ENCODE peak calls at places on chromosomes 16 and 17, in eight cellular contexts. One of them, this sample, is unnamed.

GRCh38 chr16:50984688-50985087 is 166.4 kb downstream of the SALL1 start:
- DNase-seq in body of pancreas: no peak
- DNase-seq in fibroblast of mammary gland: no peak
- DNase-seq in fibroblast of lung: no peak
- DNase-seq in WERI-Rb-1: no peak
- DNase-seq in hepatocyte: no peak
- DNase-seq in AG10803: no peak
- DNase-seq in astrocyte of the spinal cord: no peak
- DNase-seq in this sample: no peak

GRCh38 chr16:67951485-67951884 is 7.6 kb upstream of the LCAT start:
- DNase-seq in body of pancreas: no peak
- DNase-seq in fibroblast of mammary gland: no peak
- DNase-seq in fibroblast of lung: no peak
- DNase-seq in WERI-Rb-1: no peak
- DNase-seq in hepatocyte: no peak
- DNase-seq in AG10803: no peak
- DNase-seq in astrocyte of the spinal cord: no peak
- DNase-seq in this sample: no peak

GRCh38 chr17:80633197-80633596 is 88.6 kb downstream of the RPTOR start:
- DNase-seq in body of pancreas: no peak
- DNase-seq in fibroblast of mammary gland: no peak
- DNase-seq in fibroblast of lung: no peak
- DNase-seq in WERI-Rb-1: no peak
- DNase-seq in hepatocyte: no peak
- DNase-seq in AG10803: no peak
- DNase-seq in astrocyte of the spinal cord: no peak
- DNase-seq in this sample: no peak

GRCh38 chr16:58036943-58037342 is 11.4 kb downstream of the MMP15 start:
- DNase-seq in body of pancreas: no peak
- DNase-seq in fibroblast of mammary gland: no peak
- DNase-seq in fibroblast of lung: no peak
- DNase-seq in WERI-Rb-1: no peak
- DNase-seq in hepatocyte: no peak
- DNase-seq in AG10803: no peak
- DNase-seq in astrocyte of the spinal cord: no peak
- DNase-seq in this sample: no peak

GRCh38 chr17:28370035-28370743 is at the start of gene VTN:
- DNase-seq in body of pancreas: peak
- DNase-seq in fibroblast of mammary gland: no peak
- DNase-seq in fibroblast of lung: peak
- DNase-seq in WERI-Rb-1: peak
- DNase-seq in hepatocyte: peak
- DNase-seq in AG10803: no peak
- DNase-seq in astrocyte of the spinal cord: no peak
- DNase-seq in this sample: no peak

GRCh38 chr16:77853125-77853524 is 64.8 kb downstream of the VAT1L start:
- DNase-seq in body of pancreas: no peak
- DNase-seq in fibroblast of mammary gland: no peak
- DNase-seq in fibroblast of lung: no peak
- DNase-seq in WERI-Rb-1: no peak
- DNase-seq in hepatocyte: no peak
- DNase-seq in AG10803: no peak
- DNase-seq in astrocyte of the spinal cord: no peak
- DNase-seq in this sample: no peak

GRCh38 chr16:79639576-79640311 is 39.2 kb upstream of the MAF start:
- DNase-seq in body of pancreas: no peak
- DNase-seq in fibroblast of mammary gland: no peak
- DNase-seq in fibroblast of lung: no peak
- DNase-seq in WERI-Rb-1: no peak
- DNase-seq in hepatocyte: peak
- DNase-seq in AG10803: no peak
- DNase-seq in astrocyte of the spinal cord: no peak
- DNase-seq in this sample: peak

GRCh38 chr17:77523562-77523961 is 382.8 kb downstream of the SEC14L1 start:
- DNase-seq in body of pancreas: no peak
- DNase-seq in fibroblast of mammary gland: no peak
- DNase-seq in fibroblast of lung: no peak
- DNase-seq in WERI-Rb-1: no peak
- DNase-seq in hepatocyte: no peak
- DNase-seq in AG10803: no peak
- DNase-seq in astrocyte of the spinal cord: no peak
- DNase-seq in this sample: no peak

GRCh38 chr16:16109453-16110110 is 113.7 kb downstream of the ABCC6 start:
- DNase-seq in body of pancreas: peak
- DNase-seq in fibroblast of mammary gland: no peak
- DNase-seq in fibroblast of lung: no peak
- DNase-seq in WERI-Rb-1: no peak
- DNase-seq in hepatocyte: no peak
- DNase-seq in AG10803: no peak
- DNase-seq in astrocyte of the spinal cord: no peak
- DNase-seq in this sample: no peak

GRCh38 chr16:15777533-15778203 is 79.2 kb downstream of the MYH11 start:
- DNase-seq in body of pancreas: peak
- DNase-seq in fibroblast of mammary gland: peak
- DNase-seq in fibroblast of lung: peak
- DNase-seq in WERI-Rb-1: peak
- DNase-seq in hepatocyte: peak
- DNase-seq in AG10803: peak
- DNase-seq in astrocyte of the spinal cord: peak
- DNase-seq in this sample: peak

GRCh38 chr17:75693500-75694481 is 26.7 kb downstream of the SAP30BP start:
- DNase-seq in body of pancreas: peak
- DNase-seq in fibroblast of mammary gland: peak
- DNase-seq in fibroblast of lung: peak
- DNase-seq in WERI-Rb-1: peak
- DNase-seq in hepatocyte: peak
- DNase-seq in AG10803: peak
- DNase-seq in astrocyte of the spinal cord: peak
- DNase-seq in this sample: peak
- TF ChIP-seq CTCF in body of pancreas: no peak
- TF ChIP-seq CTCF in fibroblast of mammary gland: no peak
- TF ChIP-seq CTCF in fibroblast of lung: no peak
- TF ChIP-seq CTCF in WERI-Rb-1: no peak
- TF ChIP-seq CTCF in hepatocyte: no peak
- TF ChIP-seq CTCF in AG10803: peak
- TF ChIP-seq CTCF in astrocyte of the spinal cord: no peak
- TF ChIP-seq CTCF in this sample: no peak

DNA sequence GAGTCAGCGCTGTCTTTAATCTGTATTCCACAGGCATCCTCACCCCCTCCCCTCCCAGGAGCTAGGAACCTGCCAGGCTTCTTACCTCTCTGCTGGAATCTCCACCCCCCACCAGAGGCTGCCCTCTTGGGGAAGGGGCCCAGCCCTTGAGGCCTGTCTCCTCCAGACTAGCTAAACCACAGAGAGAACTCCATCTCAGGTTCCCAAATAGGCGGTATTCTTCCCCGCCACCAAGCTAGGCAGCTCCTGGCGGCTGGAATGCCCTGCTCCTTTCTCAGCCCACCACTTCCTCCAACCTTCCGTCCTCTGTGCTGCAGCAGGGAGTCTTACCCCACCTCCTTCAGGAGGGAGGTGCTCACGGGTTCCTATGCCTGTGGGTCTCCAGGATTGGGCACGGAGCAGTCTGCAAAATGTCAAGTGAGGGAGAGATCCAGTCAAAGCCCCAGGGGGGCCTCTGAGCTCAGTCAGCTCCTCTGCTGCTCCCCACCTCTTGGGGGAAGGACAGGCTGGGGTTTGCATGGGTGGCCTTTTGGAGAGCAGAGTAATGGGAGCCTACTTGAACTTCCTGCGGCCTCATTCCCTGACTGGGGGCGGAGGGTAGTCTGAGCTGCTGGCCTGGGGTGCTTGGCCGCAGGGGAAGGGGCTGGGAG is 55.7 kb downstream of the SREBF1 start:
- DNase-seq in body of pancreas: no peak
- DNase-seq in fibroblast of mammary gland: peak
- DNase-seq in fibroblast of lung: peak
- DNase-seq in WERI-Rb-1: peak
- DNase-seq in hepatocyte: peak
- DNase-seq in AG10803: no peak
- DNase-seq in astrocyte of the spinal cord: peak
- DNase-seq in this sample: no peak
- H3K4me3 ChIP-seq in body of pancreas: no peak
- H3K4me3 ChIP-seq in fibroblast of mammary gland: no peak
- H3K4me3 ChIP-seq in fibroblast of lung: no peak
- H3K4me3 ChIP-seq in WERI-Rb-1: peak
- H3K4me3 ChIP-seq in hepatocyte: peak
- H3K4me3 ChIP-seq in AG10803: no peak
- H3K4me3 ChIP-seq in astrocyte of the spinal cord: peak
- H3K4me3 ChIP-seq in this sample: no peak

GRCh38 chr17:73191443-73192218 is 1.2 kb upstream of the COG1 start:
- DNase-seq in body of pancreas: peak
- DNase-seq in fibroblast of mammary gland: peak
- DNase-seq in fibroblast of lung: peak
- DNase-seq in WERI-Rb-1: peak
- DNase-seq in hepatocyte: peak
- DNase-seq in AG10803: peak
- DNase-seq in astrocyte of the spinal cord: peak
- DNase-seq in this sample: peak
- TF ChIP-seq CTCF in body of pancreas: peak
- TF ChIP-seq CTCF in fibroblast of mammary gland: peak
- TF ChIP-seq CTCF in fibroblast of lung: peak
- TF ChIP-seq CTCF in WERI-Rb-1: peak
- TF ChIP-seq CTCF in hepatocyte: peak
- TF ChIP-seq CTCF in AG10803: peak
- TF ChIP-seq CTCF in astrocyte of the spinal cord: peak
- TF ChIP-seq CTCF in this sample: peak

GRCh38 chr16:46796764-46797269 is 34.2 kb downstream of the C16orf87 start:
- DNase-seq in body of pancreas: no peak
- DNase-seq in fibroblast of mammary gland: no peak
- DNase-seq in fibroblast of lung: no peak
- DNase-seq in WERI-Rb-1: no peak
- DNase-seq in hepatocyte: no peak
- DNase-seq in AG10803: no peak
- DNase-seq in astrocyte of the spinal cord: no peak
- DNase-seq in this sample: no peak
- H3K4me3 ChIP-seq in body of pancreas: no peak
- H3K4me3 ChIP-seq in fibroblast of mammary gland: no peak
- H3K4me3 ChIP-seq in fibroblast of lung: no peak
- H3K4me3 ChIP-seq in WERI-Rb-1: no peak
- H3K4me3 ChIP-seq in hepatocyte: no peak
- H3K4me3 ChIP-seq in AG10803: no peak
- H3K4me3 ChIP-seq in astrocyte of the spinal cord: no peak
- H3K4me3 ChIP-seq in this sample: no peak

DNA sequence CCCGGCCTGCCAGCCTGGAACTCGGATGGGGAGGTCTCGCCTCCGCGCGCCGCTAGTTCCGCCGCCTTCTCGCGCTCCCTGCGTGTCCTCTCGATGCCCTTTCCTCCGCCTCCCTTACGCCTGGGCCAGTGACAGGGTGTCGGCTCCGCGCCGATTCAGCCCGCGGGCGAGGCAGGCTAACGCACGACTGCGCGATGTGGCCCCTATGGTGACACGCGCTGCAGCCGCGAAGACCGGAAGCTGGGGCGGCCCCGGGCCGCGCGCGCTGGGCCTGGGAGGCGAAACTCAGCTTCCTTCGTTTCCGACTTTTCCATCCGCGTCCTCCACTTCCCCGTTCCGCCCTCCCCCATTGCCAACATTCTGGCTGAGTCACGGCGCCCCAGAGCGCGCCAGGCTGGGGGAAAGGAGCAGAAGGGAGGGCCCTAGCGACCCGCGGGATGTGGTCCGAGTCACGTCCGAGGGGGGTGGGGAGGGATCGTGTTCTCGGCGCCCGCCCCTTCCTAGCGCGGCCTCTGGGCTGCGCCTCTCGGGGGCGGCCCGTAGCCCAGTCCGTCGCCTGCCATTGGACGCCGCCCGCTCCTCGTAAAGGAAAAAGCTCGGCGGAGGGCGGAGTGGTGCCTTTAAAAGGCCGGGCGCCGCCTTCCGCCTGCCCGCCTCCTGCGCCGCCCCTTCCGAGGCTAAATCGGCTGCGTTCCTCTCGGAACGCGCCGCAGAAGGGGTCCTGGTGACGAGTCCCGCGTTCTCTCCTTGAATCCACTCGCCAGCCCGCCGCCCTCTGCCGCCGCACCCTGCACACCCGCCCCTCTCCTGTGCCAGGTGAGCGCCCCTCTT is at the start of gene ALDOA:
- DNase-seq in body of pancreas: peak
- DNase-seq in fibroblast of mammary gland: peak
- DNase-seq in fibroblast of lung: peak
- DNase-seq in WERI-Rb-1: peak
- DNase-seq in hepatocyte: peak
- DNase-seq in AG10803: peak
- DNase-seq in astrocyte of the spinal cord: peak
- DNase-seq in this sample: peak
- TF ChIP-seq CTCF in body of pancreas: no peak
- TF ChIP-seq CTCF in fibroblast of mammary gland: no peak
- TF ChIP-seq CTCF in fibroblast of lung: no peak
- TF ChIP-seq CTCF in WERI-Rb-1: no peak
- TF ChIP-seq CTCF in hepatocyte: no peak
- TF ChIP-seq CTCF in AG10803: no peak
- TF ChIP-seq CTCF in astrocyte of the spinal cord: no peak
- TF ChIP-seq CTCF in this sample: peak

DNA sequence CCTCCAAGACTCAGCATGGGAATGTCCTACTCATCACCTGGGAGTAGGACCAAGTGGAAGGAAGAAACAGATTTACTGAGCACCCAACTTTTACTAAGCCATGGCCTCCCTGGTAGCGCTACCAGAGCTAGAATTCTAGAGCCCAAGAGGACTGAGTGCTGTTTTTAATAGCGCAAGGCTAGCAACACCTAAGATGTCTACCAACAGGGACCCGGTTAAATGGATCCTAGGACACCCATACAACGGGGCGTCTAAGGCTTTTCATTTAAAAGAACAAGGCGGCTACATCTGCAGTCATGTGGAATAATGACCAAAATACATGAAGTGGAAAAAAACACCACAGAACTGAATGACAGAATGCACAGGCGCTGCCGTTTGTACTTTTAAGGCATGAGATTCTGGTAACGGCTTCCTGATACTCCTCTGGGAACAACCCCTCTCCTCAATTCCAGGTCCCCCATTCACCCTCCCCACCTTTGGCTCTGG is 5.1 kb downstream of the GGA2 start:
- DNase-seq in body of pancreas: no peak
- DNase-seq in fibroblast of mammary gland: no peak
- DNase-seq in fibroblast of lung: peak
- DNase-seq in WERI-Rb-1: no peak
- DNase-seq in hepatocyte: no peak
- DNase-seq in AG10803: no peak
- DNase-seq in astrocyte of the spinal cord: no peak
- DNase-seq in this sample: no peak
- H3K4me3 ChIP-seq in body of pancreas: no peak
- H3K4me3 ChIP-seq in fibroblast of mammary gland: no peak
- H3K4me3 ChIP-seq in fibroblast of lung: no peak
- H3K4me3 ChIP-seq in WERI-Rb-1: no peak
- H3K4me3 ChIP-seq in hepatocyte: no peak
- H3K4me3 ChIP-seq in AG10803: no peak
- H3K4me3 ChIP-seq in astrocyte of the spinal cord: no peak
- H3K4me3 ChIP-seq in this sample: no peak

GRCh38 chr17:8376302-8377067 is at the start of gene KRABD2:
- DNase-seq in body of pancreas: peak
- DNase-seq in fibroblast of mammary gland: peak
- DNase-seq in fibroblast of lung: peak
- DNase-seq in WERI-Rb-1: peak
- DNase-seq in hepatocyte: peak
- DNase-seq in AG10803: peak
- DNase-seq in astrocyte of the spinal cord: peak
- DNase-seq in this sample: peak
- TF ChIP-seq CTCF in body of pancreas: peak
- TF ChIP-seq CTCF in fibroblast of mammary gland: peak
- TF ChIP-seq CTCF in fibroblast of lung: peak
- TF ChIP-seq CTCF in WERI-Rb-1: peak
- TF ChIP-seq CTCF in hepatocyte: peak
- TF ChIP-seq CTCF in AG10803: peak
- TF ChIP-seq CTCF in astrocyte of the spinal cord: peak
- TF ChIP-seq CTCF in this sample: peak

GRCh38 chr17:81959362-81960129 is 1.4 kb downstream of the NOTUM start:
- DNase-seq in body of pancreas: peak
- DNase-seq in fibroblast of mammary gland: no peak
- DNase-seq in fibroblast of lung: peak
- DNase-seq in WERI-Rb-1: peak
- DNase-seq in hepatocyte: peak
- DNase-seq in AG10803: peak
- DNase-seq in astrocyte of the spinal cord: no peak
- DNase-seq in this sample: no peak
- H3K4me3 ChIP-seq in body of pancreas: no peak
- H3K4me3 ChIP-seq in fibroblast of mammary gland: no peak
- H3K4me3 ChIP-seq in fibroblast of lung: no peak
- H3K4me3 ChIP-seq in WERI-Rb-1: peak
- H3K4me3 ChIP-seq in hepatocyte: peak
- H3K4me3 ChIP-seq in AG10803: no peak
- H3K4me3 ChIP-seq in astrocyte of the spinal cord: no peak
- H3K4me3 ChIP-seq in this sample: peak

This sample was measured in LNCaP clone FGC.